ENCODE peak calls at places on chromosome 19, in five cellular contexts. One of them, this sample, is unnamed.

GRCh38 chr19:45477713-45478453 is 10.1 kb downstream of the FOSB start:
- DNase-seq in HepG2: no peak
- DNase-seq in H1: no peak
- DNase-seq in K562: peak
- DNase-seq in GM12878: no peak
- DNase-seq in this sample: no peak

GRCh38 chr19:16801599-16801998 is 27.6 kb upstream of the SIN3B start:
- DNase-seq in HepG2: no peak
- DNase-seq in H1: no peak
- DNase-seq in K562: no peak
- DNase-seq in GM12878: no peak
- DNase-seq in this sample: no peak

GRCh38 chr19:41089955-41090354 is 1.7 kb downstream of the CYP2A13 start:
- DNase-seq in HepG2: no peak
- DNase-seq in H1: peak
- DNase-seq in K562: no peak
- DNase-seq in GM12878: no peak
- DNase-seq in this sample: peak

GRCh38 chr19:14073925-14074838 is 1.6 kb downstream of the MISP3 start:
- DNase-seq in HepG2: no peak
- DNase-seq in H1: no peak
- DNase-seq in K562: peak
- DNase-seq in GM12878: no peak
- DNase-seq in this sample: no peak

GRCh38 chr19:4721196-4721595 is 2.4 kb downstream of the DPP9 start:
- DNase-seq in HepG2: no peak
- DNase-seq in H1: no peak
- DNase-seq in K562: no peak
- DNase-seq in GM12878: no peak
- DNase-seq in this sample: no peak

GRCh38 chr19:18226956-18227780 is 930 bp upstream of the PDE4C start:
- DNase-seq in HepG2: no peak
- DNase-seq in H1: no peak
- DNase-seq in K562: no peak
- DNase-seq in GM12878: no peak
- DNase-seq in this sample: no peak

GRCh38 chr19:6103217-6103644 is 7.1 kb downstream of the RFX2 start:
- DNase-seq in HepG2: no peak
- DNase-seq in H1: no peak
- DNase-seq in K562: no peak
- DNase-seq in GM12878: no peak
- DNase-seq in this sample: no peak

GRCh38 chr19:14459703-14460102 is 15.5 kb downstream of the PTGER1 start:
- DNase-seq in HepG2: no peak
- DNase-seq in H1: no peak
- DNase-seq in K562: no peak
- DNase-seq in GM12878: no peak
- DNase-seq in this sample: no peak

GRCh38 chr19:800360-801029 is 3.2 kb downstream of the PTBP1 start:
- DNase-seq in HepG2: peak
- DNase-seq in H1: no peak
- DNase-seq in K562: no peak
- DNase-seq in GM12878: no peak
- DNase-seq in this sample: no peak

GRCh38 chr19:17879466-17879865 is 7.7 kb downstream of the SLC5A5 start:
- DNase-seq in HepG2: no peak
- DNase-seq in H1: no peak
- DNase-seq in K562: no peak
- DNase-seq in GM12878: no peak
- DNase-seq in this sample: no peak

GRCh38 chr19:13604902-13605586 is 98.8 kb upstream of the CACNA1A start:
- DNase-seq in HepG2: no peak
- DNase-seq in H1: no peak
- DNase-seq in K562: no peak
- DNase-seq in GM12878: no peak
- DNase-seq in this sample: no peak

GRCh38 chr19:11781295-11782057 is 14.7 kb downstream of the ZNF441 start:
- DNase-seq in HepG2: peak
- DNase-seq in H1: no peak
- DNase-seq in K562: no peak
- DNase-seq in GM12878: no peak
- DNase-seq in this sample: no peak

GRCh38 chr19:36449059-36449670 is 30.7 kb upstream of the ZFP82 start:
- DNase-seq in HepG2: no peak
- DNase-seq in H1: no peak
- DNase-seq in K562: no peak
- DNase-seq in GM12878: no peak
- DNase-seq in this sample: no peak

GRCh38 chr19:48271531-48272151 is 1.8 kb downstream of the ZNF114 start:
- DNase-seq in HepG2: peak
- DNase-seq in H1: peak
- DNase-seq in K562: no peak
- DNase-seq in GM12878: no peak
- DNase-seq in this sample: peak

GRCh38 chr19:46442808-46443450 is 14.2 kb upstream of the PNMA8C start:
- DNase-seq in HepG2: no peak
- DNase-seq in H1: no peak
- DNase-seq in K562: no peak
- DNase-seq in GM12878: no peak
- DNase-seq in this sample: peak

GRCh38 chr19:6551607-6552450 is 21.0 kb downstream of the TNFSF9 start:
- DNase-seq in HepG2: peak
- DNase-seq in H1: no peak
- DNase-seq in K562: peak
- DNase-seq in GM12878: no peak
- DNase-seq in this sample: peak

GRCh38 chr19:30596813-30597399 is 224.7 kb downstream of the ZNF536 start:
- DNase-seq in HepG2: no peak
- DNase-seq in H1: peak
- DNase-seq in K562: no peak
- DNase-seq in GM12878: no peak
- DNase-seq in this sample: no peak

GRCh38 chr19:980133-980998 is 3.8 kb upstream of the WDR18 start:
- DNase-seq in HepG2: peak
- DNase-seq in H1: no peak
- DNase-seq in K562: peak
- DNase-seq in GM12878: no peak
- DNase-seq in this sample: peak

GRCh38 chr19:6717441-6717971 is 2.9 kb downstream of the C3 start:
- DNase-seq in HepG2: no peak
- DNase-seq in H1: no peak
- DNase-seq in K562: no peak
- DNase-seq in GM12878: no peak
- DNase-seq in this sample: peak

GRCh38 chr19:45558399-45558878 is 26.2 kb downstream of the OPA3 start:
- DNase-seq in HepG2: peak
- DNase-seq in H1: no peak
- DNase-seq in K562: peak
- DNase-seq in GM12878: no peak
- DNase-seq in this sample: peak

GRCh38 chr19:28744943-28745342 is 468.0 kb downstream of the UQCRFS1 start:
- DNase-seq in HepG2: no peak
- DNase-seq in H1: no peak
- DNase-seq in K562: no peak
- DNase-seq in GM12878: no peak
- DNase-seq in this sample: no peak

GRCh38 chr19:28744014-28744413 is 468.9 kb downstream of the UQCRFS1 start:
- DNase-seq in HepG2: no peak
- DNase-seq in H1: no peak
- DNase-seq in K562: no peak
- DNase-seq in GM12878: no peak
- DNase-seq in this sample: no peak

DNA sequence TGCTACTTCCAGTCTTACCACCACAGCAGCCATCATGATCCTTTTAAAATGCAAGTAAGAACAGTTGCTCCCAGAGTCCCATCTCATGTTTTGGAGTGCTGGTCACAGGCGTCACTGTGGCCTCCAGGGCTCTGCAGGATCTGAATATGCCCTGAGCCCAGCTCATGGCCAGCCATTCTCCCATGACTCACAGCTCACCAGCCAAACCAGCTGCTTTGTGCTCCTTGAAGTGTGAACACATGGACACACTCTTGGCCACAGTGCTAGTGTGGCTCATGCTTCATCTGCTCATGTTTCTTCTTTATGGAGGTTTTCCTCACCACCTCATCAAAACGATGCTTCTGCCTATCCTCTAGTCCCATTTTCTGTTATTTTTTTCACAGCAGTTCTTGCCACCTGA is 466.5 kb downstream of the UQCRFS1 start:
- DNase-seq in HepG2: no peak
- DNase-seq in H1: no peak
- DNase-seq in K562: no peak
- DNase-seq in GM12878: no peak
- DNase-seq in this sample: no peak
- TF ChIP-seq HDAC2 in HepG2: no peak
- TF ChIP-seq HDAC2 in H1: no peak
- TF ChIP-seq HDAC2 in K562: no peak
- TF ChIP-seq HDAC2 in GM12878: no peak
- TF ChIP-seq HDAC2 in this sample: no peak

GRCh38 chr19:34503546-34504272 is 22.2 kb downstream of the WTIP start:
- DNase-seq in HepG2: no peak
- DNase-seq in H1: no peak
- DNase-seq in K562: no peak
- DNase-seq in GM12878: no peak
- DNase-seq in this sample: no peak

GRCh38 chr19:34502582-34503545 is 21.3 kb downstream of the WTIP start:
- DNase-seq in HepG2: no peak
- DNase-seq in H1: no peak
- DNase-seq in K562: no peak
- DNase-seq in GM12878: no peak
- DNase-seq in this sample: no peak

GRCh38 chr19:34499155-34499834 is 17.7 kb downstream of the WTIP start:
- DNase-seq in HepG2: no peak
- DNase-seq in H1: no peak
- DNase-seq in K562: no peak
- DNase-seq in GM12878: no peak
- DNase-seq in this sample: no peak

GRCh38 chr19:34501339-34502320 is 20.1 kb downstream of the WTIP start:
- DNase-seq in HepG2: peak
- DNase-seq in H1: peak
- DNase-seq in K562: peak
- DNase-seq in GM12878: peak
- DNase-seq in this sample: peak

DNA sequence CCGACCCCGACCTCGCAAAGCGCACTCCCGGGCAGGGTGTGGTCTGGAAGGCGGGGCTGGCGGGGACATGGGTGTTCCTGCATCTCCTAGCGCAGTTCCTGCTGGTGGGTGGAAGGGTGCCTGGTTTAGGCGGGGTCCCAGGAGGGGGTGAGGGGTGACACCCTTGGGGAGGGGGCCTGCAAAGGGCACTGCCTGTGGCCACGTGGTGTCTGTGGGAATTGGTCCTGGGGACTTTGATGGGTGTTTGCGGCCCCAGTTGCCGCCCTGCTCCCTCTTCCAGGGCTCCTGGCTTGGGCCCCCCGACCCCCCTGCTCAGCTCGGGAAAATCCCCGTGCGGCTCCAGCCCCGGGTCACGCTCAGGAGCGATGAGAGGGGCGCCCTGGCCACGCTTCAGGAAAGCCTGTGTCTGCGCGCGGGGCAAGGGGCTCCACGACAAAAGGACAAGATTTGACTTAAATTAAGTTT is 19.1 kb downstream of the WTIP start:
- DNase-seq in HepG2: no peak
- DNase-seq in H1: no peak
- DNase-seq in K562: peak
- DNase-seq in GM12878: no peak
- DNase-seq in this sample: no peak
- TF ChIP-seq HDAC2 in HepG2: no peak
- TF ChIP-seq HDAC2 in H1: no peak
- TF ChIP-seq HDAC2 in K562: no peak
- TF ChIP-seq HDAC2 in GM12878: no peak
- TF ChIP-seq HDAC2 in this sample: no peak

GRCh38 chr19:53660584-53660983 is 28.8 kb downstream of the DPRX start:
- DNase-seq in HepG2: no peak
- DNase-seq in H1: no peak
- DNase-seq in K562: no peak
- DNase-seq in GM12878: no peak
- DNase-seq in this sample: no peak

GRCh38 chr19:53662209-53662608 is 30.4 kb downstream of the DPRX start:
- DNase-seq in HepG2: no peak
- DNase-seq in H1: no peak
- DNase-seq in K562: no peak
- DNase-seq in GM12878: no peak
- DNase-seq in this sample: no peak

GRCh38 chr19:53657778-53658177 is 26.0 kb downstream of the DPRX start:
- DNase-seq in HepG2: no peak
- DNase-seq in H1: no peak
- DNase-seq in K562: no peak
- DNase-seq in GM12878: no peak
- DNase-seq in this sample: no peak

GRCh38 chr19:53657330-53657729 is 25.5 kb downstream of the DPRX start:
- DNase-seq in HepG2: peak
- DNase-seq in H1: no peak
- DNase-seq in K562: no peak
- DNase-seq in GM12878: no peak
- DNase-seq in this sample: no peak

DNA sequence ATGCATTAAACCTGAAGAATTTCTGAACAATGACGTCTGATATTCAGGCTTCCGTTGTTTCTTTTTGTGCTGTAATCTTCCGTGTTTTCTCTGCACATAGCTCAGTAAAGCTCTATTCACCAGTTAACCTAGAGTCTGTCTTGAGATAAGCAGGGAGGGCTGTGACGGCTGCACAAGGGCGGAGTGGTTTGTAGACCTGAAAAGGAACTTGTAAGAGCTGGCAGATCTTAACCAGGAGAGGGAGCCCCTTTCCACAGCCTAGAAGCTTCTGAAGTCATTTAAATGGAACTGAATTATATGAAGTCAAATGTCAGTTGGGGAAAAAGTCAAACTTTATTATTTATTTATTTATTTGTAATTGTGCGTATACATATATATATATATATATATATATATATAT is 27.5 kb downstream of the DPRX start:
- DNase-seq in HepG2: peak
- DNase-seq in H1: peak
- DNase-seq in K562: peak
- DNase-seq in GM12878: no peak
- DNase-seq in this sample: no peak
- TF ChIP-seq HDAC2 in HepG2: no peak
- TF ChIP-seq HDAC2 in H1: no peak
- TF ChIP-seq HDAC2 in K562: no peak
- TF ChIP-seq HDAC2 in GM12878: no peak
- TF ChIP-seq HDAC2 in this sample: no peak

DNA sequence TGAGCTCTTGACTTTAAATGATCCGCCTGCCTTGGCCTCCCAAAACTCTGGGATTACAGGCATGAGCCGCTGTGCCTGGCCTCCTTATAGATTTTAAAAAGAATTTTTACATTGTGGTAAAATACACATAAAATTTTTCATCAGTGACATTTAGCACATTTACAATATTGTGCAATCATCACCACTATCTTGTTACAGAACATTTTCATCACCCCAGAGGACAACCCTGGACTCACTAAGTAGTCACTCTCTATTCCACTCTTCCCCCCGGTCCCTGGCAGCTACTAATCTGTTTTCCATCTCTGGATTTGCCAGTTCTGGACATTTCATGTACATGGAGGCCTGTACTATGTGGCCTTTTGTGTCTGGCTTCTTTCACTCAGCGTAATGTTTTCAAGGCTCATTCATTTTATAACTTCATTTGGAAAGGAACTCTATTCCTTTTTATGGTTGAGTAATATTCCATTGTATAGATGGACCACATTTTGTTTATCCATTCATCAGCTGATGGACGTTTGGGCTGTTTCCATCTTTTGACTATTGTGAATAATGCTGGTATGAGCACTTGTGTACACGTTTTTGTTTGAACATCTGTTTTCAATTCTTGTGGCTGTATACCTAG is 19.9 kb downstream of the MEGF8 start:
- DNase-seq in HepG2: no peak
- DNase-seq in H1: no peak
- DNase-seq in K562: no peak
- DNase-seq in GM12878: no peak
- DNase-seq in this sample: no peak
- TF ChIP-seq HDAC2 in HepG2: no peak
- TF ChIP-seq HDAC2 in H1: no peak
- TF ChIP-seq HDAC2 in K562: no peak
- TF ChIP-seq HDAC2 in GM12878: no peak
- TF ChIP-seq HDAC2 in this sample: no peak

This sample was measured in A549.